ENCODE peak calls at places on chromosomes 6 and 20, in five cellular contexts. I, O, T, X and K are unnamed samples.
A peak's percentile ranks its signal among the peaks of the same experiment; 100 is the strongest.

GRCh38 chr6:32903952-32904351 is 36.9 kb downstream of the HLA-DMB start:
- DNase-seq in O (no peak), I (no peak), X (no peak), T (no peak), K (no peak)

GRCh38 chr20:9294081-9294480 is 220.3 kb upstream of the LAMP5 start:
- DNase-seq in O (no peak), X (peak; percentile 60), I (no peak), T (no peak), K (no peak)

GRCh38 chr6:3088853-3089445 is 20.7 kb downstream of the RIPK1 start:
- DNase-seq in T (no peak), O (no peak), I (no peak), X (no peak), K (no peak)

GRCh38 chr20:634526-634925 is 18.5 kb downstream of the SRXN1 start:
- DNase-seq in I (no peak), O (no peak), T (no peak), X (no peak), K (no peak)

GRCh38 chr6:117440558-117441525 is 15.1 kb upstream of the ROS1 start:
- DNase-seq in T (no peak), I (no peak), O (no peak), X (peak; percentile 84), K (no peak)

GRCh38 chr20:18852318-18852717 is 38.7 kb downstream of the SCP2D1 start:
- DNase-seq in X (no peak), O (no peak), T (no peak), I (no peak), K (no peak)

GRCh38 chr6:73131706-73132105 is 93.6 kb downstream of the KHDC1L start:
- DNase-seq in I (no peak), T (no peak), O (no peak), X (no peak), K (no peak)

GRCh38 chr6:155273438-155273837 is 9.6 kb downstream of the CLDN20 start:
- DNase-seq in O (no peak), I (no peak), X (peak; percentile 96), T (no peak), K (no peak)

GRCh38 chr20:17875106-17875980 is 93.3 kb downstream of the SNX5 start:
- DNase-seq in I (no peak), X (peak; percentile 73), T (no peak), O (no peak), K (peak; percentile 95)

GRCh38 chr6:133973109-133973971 is 20.3 kb downstream of the TBPL1 start:
- DNase-seq in X (peak; percentile 82), O (peak; percentile 48), I (no peak), T (peak; percentile 24), K (no peak)